ENCODE peak calls at places on chromosomes 4 and X, in eight cellular contexts. One of them, this sample, is unnamed.

GRCh38 chr4:77047037-77047436 is 28.8 kb downstream of the CCNI start:
- DNase-seq in GM06990: no peak
- DNase-seq in CD4-positive, alpha-beta T cell: no peak
- DNase-seq in transverse colon: no peak
- DNase-seq in left lung: no peak
- DNase-seq in fibroblast of lung: peak
- DNase-seq in type B pancreatic cell: no peak
- DNase-seq in heart left ventricle: no peak
- DNase-seq in this sample: no peak

GRCh38 chr4:128830906-128831525 is 21.5 kb downstream of the JADE1 start:
- DNase-seq in GM06990: no peak
- DNase-seq in CD4-positive, alpha-beta T cell: no peak
- DNase-seq in transverse colon: no peak
- DNase-seq in left lung: no peak
- DNase-seq in fibroblast of lung: no peak
- DNase-seq in type B pancreatic cell: no peak
- DNase-seq in heart left ventricle: no peak
- DNase-seq in this sample: no peak

GRCh38 chr4:161952382-161952781 is 211.4 kb downstream of the FSTL5 start:
- DNase-seq in GM06990: no peak
- DNase-seq in CD4-positive, alpha-beta T cell: no peak
- DNase-seq in transverse colon: no peak
- DNase-seq in left lung: no peak
- DNase-seq in fibroblast of lung: no peak
- DNase-seq in type B pancreatic cell: no peak
- DNase-seq in heart left ventricle: no peak
- DNase-seq in this sample: no peak

GRCh38 chr4:129545599-129546278 is 449.8 kb downstream of the C4orf33 start:
- DNase-seq in GM06990: no peak
- DNase-seq in CD4-positive, alpha-beta T cell: no peak
- DNase-seq in transverse colon: peak
- DNase-seq in left lung: peak
- DNase-seq in fibroblast of lung: peak
- DNase-seq in type B pancreatic cell: no peak
- DNase-seq in heart left ventricle: peak
- DNase-seq in this sample: no peak

GRCh38 chrX:119669424-119670037 is 23.4 kb downstream of the SEPTIN6 start:
- DNase-seq in GM06990: no peak
- DNase-seq in CD4-positive, alpha-beta T cell: no peak
- DNase-seq in transverse colon: no peak
- DNase-seq in left lung: no peak
- DNase-seq in fibroblast of lung: peak
- DNase-seq in type B pancreatic cell: no peak
- DNase-seq in heart left ventricle: peak
- DNase-seq in this sample: no peak

GRCh38 chr4:168486961-168487820 is 6.9 kb upstream of the DDX60L start:
- DNase-seq in GM06990: no peak
- DNase-seq in CD4-positive, alpha-beta T cell: no peak
- DNase-seq in transverse colon: no peak
- DNase-seq in left lung: no peak
- DNase-seq in fibroblast of lung: peak
- DNase-seq in type B pancreatic cell: no peak
- DNase-seq in heart left ventricle: no peak
- DNase-seq in this sample: no peak

GRCh38 chr4:136001791-136002190 is 1530.5 kb downstream of the PCDH18 start:
- DNase-seq in GM06990: no peak
- DNase-seq in CD4-positive, alpha-beta T cell: no peak
- DNase-seq in transverse colon: no peak
- DNase-seq in left lung: no peak
- DNase-seq in fibroblast of lung: peak
- DNase-seq in type B pancreatic cell: no peak
- DNase-seq in heart left ventricle: no peak
- DNase-seq in this sample: no peak

GRCh38 chrX:36019164-36019563 is 99.6 kb downstream of the CFAP47 start:
- DNase-seq in GM06990: no peak
- DNase-seq in CD4-positive, alpha-beta T cell: no peak
- DNase-seq in transverse colon: peak
- DNase-seq in left lung: no peak
- DNase-seq in fibroblast of lung: no peak
- DNase-seq in type B pancreatic cell: no peak
- DNase-seq in heart left ventricle: no peak
- DNase-seq in this sample: no peak

GRCh38 chr4:24736066-24736465 is 59.3 kb upstream of the SOD3 start:
- DNase-seq in GM06990: no peak
- DNase-seq in CD4-positive, alpha-beta T cell: no peak
- DNase-seq in transverse colon: peak
- DNase-seq in left lung: no peak
- DNase-seq in fibroblast of lung: peak
- DNase-seq in type B pancreatic cell: no peak
- DNase-seq in heart left ventricle: no peak
- DNase-seq in this sample: no peak

GRCh38 chr4:1974836-1975235 is 33.9 kb downstream of the NELFA start:
- DNase-seq in GM06990: no peak
- DNase-seq in CD4-positive, alpha-beta T cell: no peak
- DNase-seq in transverse colon: no peak
- DNase-seq in left lung: no peak
- DNase-seq in fibroblast of lung: no peak
- DNase-seq in type B pancreatic cell: no peak
- DNase-seq in heart left ventricle: no peak
- DNase-seq in this sample: no peak

GRCh38 chr4:575281-576141 is 584 bp downstream of the TMEM271 start:
- DNase-seq in GM06990: no peak
- DNase-seq in CD4-positive, alpha-beta T cell: no peak
- DNase-seq in transverse colon: no peak
- DNase-seq in left lung: peak
- DNase-seq in fibroblast of lung: peak
- DNase-seq in type B pancreatic cell: no peak
- DNase-seq in heart left ventricle: peak
- DNase-seq in this sample: peak

GRCh38 chr4:182518421-182518820 is 275.2 kb downstream of the TENM3 start:
- DNase-seq in GM06990: no peak
- DNase-seq in CD4-positive, alpha-beta T cell: no peak
- DNase-seq in transverse colon: no peak
- DNase-seq in left lung: no peak
- DNase-seq in fibroblast of lung: no peak
- DNase-seq in type B pancreatic cell: no peak
- DNase-seq in heart left ventricle: no peak
- DNase-seq in this sample: no peak

GRCh38 chr4:88720749-88721428 is 23.3 kb upstream of the NAP1L5 start:
- DNase-seq in GM06990: no peak
- DNase-seq in CD4-positive, alpha-beta T cell: no peak
- DNase-seq in transverse colon: no peak
- DNase-seq in left lung: no peak
- DNase-seq in fibroblast of lung: no peak
- DNase-seq in type B pancreatic cell: no peak
- DNase-seq in heart left ventricle: no peak
- DNase-seq in this sample: no peak

GRCh38 chr4:94508256-94508655 is 56.5 kb downstream of the PDLIM5 start:
- DNase-seq in GM06990: no peak
- DNase-seq in CD4-positive, alpha-beta T cell: no peak
- DNase-seq in transverse colon: no peak
- DNase-seq in left lung: no peak
- DNase-seq in fibroblast of lung: peak
- DNase-seq in type B pancreatic cell: no peak
- DNase-seq in heart left ventricle: no peak
- DNase-seq in this sample: no peak

GRCh38 chr4:91256043-91256442 is 1047.7 kb upstream of the GRID2 start:
- DNase-seq in GM06990: no peak
- DNase-seq in CD4-positive, alpha-beta T cell: no peak
- DNase-seq in transverse colon: no peak
- DNase-seq in left lung: no peak
- DNase-seq in fibroblast of lung: no peak
- DNase-seq in type B pancreatic cell: no peak
- DNase-seq in heart left ventricle: no peak
- DNase-seq in this sample: no peak

GRCh38 chrX:74925210-74926088 is at the start of gene NEXMIF:
- DNase-seq in GM06990: peak
- DNase-seq in CD4-positive, alpha-beta T cell: no peak
- DNase-seq in transverse colon: peak
- DNase-seq in left lung: no peak
- DNase-seq in fibroblast of lung: peak
- DNase-seq in type B pancreatic cell: no peak
- DNase-seq in heart left ventricle: peak
- DNase-seq in this sample: peak
- TF ChIP-seq CTCF in GM06990: peak
- TF ChIP-seq CTCF in CD4-positive, alpha-beta T cell: no peak
- TF ChIP-seq CTCF in transverse colon: no peak
- TF ChIP-seq CTCF in left lung: no peak
- TF ChIP-seq CTCF in fibroblast of lung: no peak
- TF ChIP-seq CTCF in type B pancreatic cell: peak
- TF ChIP-seq CTCF in heart left ventricle: no peak
- TF ChIP-seq CTCF in this sample: no peak

DNA sequence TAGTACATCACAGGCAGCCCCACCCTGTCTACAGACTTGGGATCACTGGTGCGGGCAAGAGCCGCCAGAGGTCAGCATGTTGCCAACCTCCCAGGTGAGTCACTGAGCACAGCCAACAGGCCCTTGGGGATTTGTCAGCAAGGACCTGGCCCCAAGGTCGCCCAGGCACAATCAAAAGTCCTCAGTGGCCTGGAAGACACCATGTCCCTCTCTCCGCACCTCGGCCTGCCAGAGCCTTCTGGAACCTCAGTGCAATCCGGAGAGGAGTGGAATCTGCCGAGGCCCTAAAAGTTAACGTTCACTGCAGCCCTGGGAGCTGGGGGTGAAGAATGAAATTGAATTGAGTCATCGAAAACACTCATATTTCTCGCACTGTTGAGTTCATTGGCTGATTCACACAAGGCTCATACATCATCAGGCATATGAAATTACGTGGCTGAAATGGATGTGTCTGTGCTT is 74.3 kb downstream of the WFS1 start:
- DNase-seq in GM06990: no peak
- DNase-seq in CD4-positive, alpha-beta T cell: no peak
- DNase-seq in transverse colon: no peak
- DNase-seq in left lung: peak
- DNase-seq in fibroblast of lung: peak
- DNase-seq in type B pancreatic cell: no peak
- DNase-seq in heart left ventricle: no peak
- DNase-seq in this sample: no peak
- TF ChIP-seq CTCF in GM06990: peak
- TF ChIP-seq CTCF in CD4-positive, alpha-beta T cell: no peak
- TF ChIP-seq CTCF in transverse colon: no peak
- TF ChIP-seq CTCF in left lung: no peak
- TF ChIP-seq CTCF in fibroblast of lung: no peak
- TF ChIP-seq CTCF in type B pancreatic cell: no peak
- TF ChIP-seq CTCF in heart left ventricle: no peak
- TF ChIP-seq CTCF in this sample: no peak

DNA sequence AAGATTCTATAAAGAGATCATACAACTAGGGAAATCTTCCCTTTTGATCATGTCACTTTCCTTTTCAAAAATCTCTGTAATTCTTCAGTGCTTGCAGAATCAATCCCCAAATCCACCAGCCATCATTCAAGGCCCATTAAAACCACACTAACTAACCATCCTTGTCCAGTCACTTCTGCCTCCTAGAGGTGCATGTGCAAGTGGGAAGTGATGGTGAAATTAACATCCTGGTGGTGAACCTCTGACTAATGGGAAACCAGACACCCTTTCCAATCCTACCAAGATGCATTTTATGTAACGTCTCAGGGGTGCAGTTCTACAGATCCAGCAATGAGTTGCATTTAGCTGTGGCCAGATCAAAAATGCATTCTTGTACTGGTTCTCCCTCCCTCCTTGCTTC is 341.8 kb downstream of the RAPGEF2 start:
- DNase-seq in GM06990: no peak
- DNase-seq in CD4-positive, alpha-beta T cell: no peak
- DNase-seq in transverse colon: no peak
- DNase-seq in left lung: no peak
- DNase-seq in fibroblast of lung: no peak
- DNase-seq in type B pancreatic cell: no peak
- DNase-seq in heart left ventricle: no peak
- DNase-seq in this sample: no peak
- TF ChIP-seq CTCF in GM06990: no peak
- TF ChIP-seq CTCF in CD4-positive, alpha-beta T cell: no peak
- TF ChIP-seq CTCF in transverse colon: no peak
- TF ChIP-seq CTCF in left lung: no peak
- TF ChIP-seq CTCF in fibroblast of lung: no peak
- TF ChIP-seq CTCF in type B pancreatic cell: no peak
- TF ChIP-seq CTCF in heart left ventricle: no peak
- TF ChIP-seq CTCF in this sample: no peak

DNA sequence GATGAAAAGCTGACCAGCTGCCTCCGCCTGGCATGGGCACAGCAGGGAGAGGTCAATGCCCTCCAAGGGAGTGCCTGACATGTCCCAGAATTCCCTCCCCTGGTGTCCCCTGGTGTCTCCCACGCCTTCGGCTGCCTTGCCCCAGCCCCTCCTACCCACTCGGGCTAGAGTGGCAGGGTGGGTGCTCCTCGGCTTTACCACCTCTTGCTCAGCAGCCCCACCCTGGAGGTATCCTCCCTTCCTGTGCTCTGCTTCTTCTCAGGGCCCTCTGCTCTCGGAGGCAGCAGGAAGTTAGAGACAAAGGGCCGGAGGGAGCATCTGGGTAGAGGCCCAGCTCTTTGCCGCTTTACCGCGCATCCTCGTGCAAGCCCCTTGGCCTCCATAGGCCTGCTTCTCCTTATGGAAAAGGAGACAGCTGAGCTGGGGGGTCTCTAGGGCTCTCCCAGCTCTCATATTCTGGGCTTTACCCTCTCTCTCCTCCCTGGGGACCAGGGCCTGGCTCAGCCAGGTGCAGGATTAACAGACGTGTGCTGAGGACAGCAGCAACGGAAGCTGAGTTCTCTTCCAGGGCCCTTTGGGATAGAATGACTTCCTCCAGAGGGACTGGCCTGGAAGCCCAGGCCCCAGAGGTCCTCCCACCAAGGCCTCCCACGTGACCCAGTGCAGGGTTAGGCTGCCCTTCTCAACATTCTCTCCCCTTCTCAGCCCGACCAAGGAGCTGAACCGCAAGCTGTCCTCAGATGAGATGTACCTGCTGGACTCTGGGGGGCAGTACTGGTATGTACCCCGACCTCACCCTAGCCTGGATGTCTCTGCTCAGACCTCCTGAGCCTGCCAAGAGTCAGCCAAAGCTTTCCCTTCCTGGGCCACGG is 17.2 kb downstream of the XPNPEP2 start:
- DNase-seq in GM06990: no peak
- DNase-seq in CD4-positive, alpha-beta T cell: no peak
- DNase-seq in transverse colon: no peak
- DNase-seq in left lung: no peak
- DNase-seq in fibroblast of lung: no peak
- DNase-seq in type B pancreatic cell: no peak
- DNase-seq in heart left ventricle: no peak
- DNase-seq in this sample: no peak
- TF ChIP-seq CTCF in GM06990: peak
- TF ChIP-seq CTCF in CD4-positive, alpha-beta T cell: no peak
- TF ChIP-seq CTCF in transverse colon: no peak
- TF ChIP-seq CTCF in left lung: no peak
- TF ChIP-seq CTCF in fibroblast of lung: no peak
- TF ChIP-seq CTCF in type B pancreatic cell: no peak
- TF ChIP-seq CTCF in heart left ventricle: no peak
- TF ChIP-seq CTCF in this sample: no peak

This sample was measured in GM20000.